ENCODE peak calls at places on chromosomes 11 and 22, in four cellular contexts. One of them, this sample, is unnamed. For H3K9me3 and H3K4me1, the result is how much of the 10 kb centered on the place peaks cover.

GRCh38 chr22:46895753-46896152 is 133.3 kb downstream of the TBC1D22A start:
- ATAC-seq in A549: no peak
- ATAC-seq in K562: peak
- ATAC-seq in HepG2: no peak
- ATAC-seq in this sample: no peak

GRCh38 chr11:78291754-78292108 is 103.0 kb downstream of the USP35 start:
- ATAC-seq in K562: peak
- ATAC-seq in A549: no peak
- ATAC-seq in HepG2: no peak
- ATAC-seq in this sample: no peak

GRCh38 chr11:35009941-35010337 is 93.5 kb downstream of the PDHX start:
- ATAC-seq in K562: no peak
- ATAC-seq in A549: peak
- ATAC-seq in HepG2: peak
- ATAC-seq in this sample: no peak

GRCh38 chr11:12064954-12065280 is 45.5 kb upstream of the MICAL2 start:
- ATAC-seq in K562: no peak
- ATAC-seq in HepG2: no peak
- ATAC-seq in A549: no peak
- ATAC-seq in this sample: no peak

GRCh38 chr11:12376259-12376971 is 956 bp upstream of the PARVA start:
- ATAC-seq in HepG2: peak
- ATAC-seq in A549: no peak
- ATAC-seq in K562: no peak
- ATAC-seq in this sample: peak

GRCh38 chr22:41899110-41899509 is 15.8 kb downstream of the SHISA8 start:
- ATAC-seq in A549: no peak
- ATAC-seq in HepG2: no peak
- ATAC-seq in K562: no peak
- ATAC-seq in this sample: no peak

GRCh38 chr11:67572747-67573419 is 10.7 kb upstream of the GSTP1 start:
- ATAC-seq in HepG2: peak
- ATAC-seq in A549: peak
- ATAC-seq in K562: peak
- ATAC-seq in this sample: peak

GRCh38 chr22:43396934-43397457 is 14.8 kb upstream of the MPPED1 start:
- ATAC-seq in HepG2: peak
- ATAC-seq in K562: no peak
- ATAC-seq in A549: peak
- ATAC-seq in this sample: no peak

GRCh38 chr11:36024716-36025115 is 80.9 kb downstream of the LDLRAD3 start:
- ATAC-seq in HepG2: no peak
- ATAC-seq in A549: no peak
- ATAC-seq in K562: no peak
- ATAC-seq in this sample: no peak

GRCh38 chr11:64919627-64920026 is 2.6 kb upstream of the ATG2A start:
- ATAC-seq in A549: no peak
- ATAC-seq in HepG2: no peak
- ATAC-seq in K562: no peak
- ATAC-seq in this sample: no peak

GRCh38 chr11:37370817-37371216 is 772.8 kb upstream of the RAG2 start:
- ATAC-seq in K562: no peak
- ATAC-seq in A549: no peak
- ATAC-seq in HepG2: no peak
- ATAC-seq in this sample: no peak

GRCh38 chr11:115930276-115930675 is 426.1 kb upstream of the CADM1 start:
- ATAC-seq in HepG2: no peak
- ATAC-seq in A549: no peak
- ATAC-seq in K562: no peak
- ATAC-seq in this sample: no peak

GRCh38 chr11:128716231-128716630 is 22.4 kb downstream of the FLI1 start:
- ATAC-seq in HepG2: no peak
- ATAC-seq in K562: no peak
- ATAC-seq in A549: no peak
- ATAC-seq in this sample: no peak

GRCh38 chr11:121453589-121454299 is 977 bp upstream of the SORL1-AS1 start:
- ATAC-seq in K562: no peak
- ATAC-seq in A549: no peak
- ATAC-seq in HepG2: peak
- ATAC-seq in this sample: no peak

GRCh38 chr11:102139081-102139498 is 28.8 kb downstream of the YAP1 start:
- ATAC-seq in K562: no peak
- ATAC-seq in HepG2: peak
- ATAC-seq in A549: no peak
- ATAC-seq in this sample: peak

GRCh38 chr11:16605440-16605970 is 132.9 kb upstream of the C11orf58 start:
- ATAC-seq in HepG2: no peak
- ATAC-seq in A549: peak
- ATAC-seq in K562: peak
- ATAC-seq in this sample: no peak

GRCh38 chr22:47997612-47998011 is 1235.2 kb downstream of the TBC1D22A start:
- ATAC-seq in HepG2: no peak
- ATAC-seq in A549: no peak
- ATAC-seq in K562: no peak
- ATAC-seq in this sample: no peak
- H3K9me3 ChIP-seq in HepG2: under half
- H3K9me3 ChIP-seq in A549: under half
- H3K9me3 ChIP-seq in K562: under half
- H3K9me3 ChIP-seq in this sample: under half

GRCh38 chr22:36316419-36316818 is 63.5 kb downstream of the APOL1 start:
- ATAC-seq in K562: no peak
- ATAC-seq in A549: no peak
- ATAC-seq in HepG2: no peak
- ATAC-seq in this sample: no peak
- TF ChIP-seq EP300 in K562: no peak
- TF ChIP-seq EP300 in A549: no peak
- TF ChIP-seq EP300 in HepG2: no peak
- TF ChIP-seq EP300 in this sample: no peak

DNA sequence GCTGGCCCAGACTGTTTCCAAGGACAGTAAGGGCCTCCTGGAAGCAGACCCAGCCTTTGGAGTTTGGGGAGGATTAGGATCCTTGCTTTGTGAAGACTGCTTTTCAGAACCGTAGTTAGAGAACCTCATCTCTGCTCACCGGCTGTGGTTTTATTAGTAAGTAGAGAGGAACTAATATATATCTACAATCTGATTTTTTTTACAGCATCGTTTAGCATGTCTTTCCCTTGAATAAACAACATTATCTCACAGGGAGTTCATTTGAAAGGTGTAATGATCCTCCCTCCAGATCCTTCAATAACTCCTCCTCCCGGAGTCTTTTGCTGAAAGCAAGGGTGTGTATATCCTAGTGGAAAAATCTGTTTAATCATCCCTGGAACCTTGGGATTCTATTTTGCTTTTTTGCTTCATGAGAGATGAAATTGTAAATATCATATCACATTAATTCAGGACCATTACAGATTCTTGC is 132.7 kb downstream of the DBX1 start:
- ATAC-seq in K562: no peak
- ATAC-seq in A549: no peak
- ATAC-seq in HepG2: no peak
- ATAC-seq in this sample: no peak
- H3K4me1 ChIP-seq in K562: under half
- H3K4me1 ChIP-seq in A549: half or more
- H3K4me1 ChIP-seq in HepG2: half or more
- H3K4me1 ChIP-seq in this sample: under half

GRCh38 chr11:40445391-40445790 is 1014.1 kb downstream of the LRRC4C start:
- ATAC-seq in A549: no peak
- ATAC-seq in HepG2: no peak
- ATAC-seq in K562: no peak
- ATAC-seq in this sample: no peak
- H3K9me3 ChIP-seq in A549: under half
- H3K9me3 ChIP-seq in HepG2: half or more
- H3K9me3 ChIP-seq in K562: under half
- H3K9me3 ChIP-seq in this sample: under half

This sample was measured in gastroesophageal sphincter.